ENCODE peak calls at places on chromosomes 6 and 20, in four cellular contexts. S is fibroblast of mammary gland; U is HFFc6; M is stimulated activated CD4-positive, alpha-beta T cell treated with anti-CD3 and anti-CD28 coated beads, TNF-alpha, amount 100 ng/mL, for 4 hours. X is an unnamed sample.

GRCh38 chr6:148857817-148858390 is 111.1 kb downstream of the UST start:
- DNase-seq in S (peak), U (peak), M (no peak), X (peak)

GRCh38 chr20:6492396-6493055 is 275.0 kb upstream of the BMP2 start:
- DNase-seq in S (no peak), U (no peak), M (no peak), X (peak)

GRCh38 chr6:75207211-75207984 is 1.5 kb upstream of the COL12A1 start:
- DNase-seq in U (no peak), M (no peak), S (peak), X (no peak)

GRCh38 chr20:2749343-2749950 is 51.0 kb downstream of the CPXM1 start:
- DNase-seq in U (no peak), S (no peak), M (no peak), X (no peak)

GRCh38 chr20:16351415-16351814 is 221.8 kb downstream of the KIF16B start:
- DNase-seq in U (no peak), S (no peak), M (no peak), X (no peak)

GRCh38 chr6:131122007-131122406 is 13.3 kb upstream of the AKAP7 start:
- DNase-seq in U (no peak), M (no peak), S (peak), X (no peak)

GRCh38 chr6:16276991-16277981 is 38.9 kb downstream of the GMPR start:
- DNase-seq in S (peak), M (no peak), U (peak), X (peak)

GRCh38 chr20:49630396-49630951 is 62.5 kb upstream of the PTGIS start:
- DNase-seq in M (no peak), S (no peak), U (no peak), X (no peak)

GRCh38 chr6:96900873-96901272 is 3.2 kb upstream of the NDUFAF4 start:
- DNase-seq in M (no peak), U (no peak), S (no peak), X (no peak)

GRCh38 chr6:7468382-7469081 is 72.9 kb upstream of the DSP start:
- DNase-seq in U (peak), M (no peak), S (peak), X (peak)

GRCh38 chr6:144476286-144476685 is 191.2 kb downstream of the UTRN start:
- DNase-seq in M (no peak), U (no peak), S (no peak), X (no peak)